ENCODE peak calls at places on chromosome 1, in four cellular contexts. Z is HL-60, T is K562, B is GM12878. P is an unnamed sample.

GRCh38 chr1:61426884-61427283 is 298.1 kb downstream of the TM2D1 start:
- DNase-seq in Z (no peak), T (no peak), B (no peak), P (no peak)

GRCh38 chr1:244347942-244348341 is 103.8 kb downstream of the ADSS2 start:
- DNase-seq in Z (no peak), T (no peak), B (no peak), P (no peak)

GRCh38 chr1:153626477-153626928 is 802 bp downstream of the S100A13 start:
- DNase-seq in Z (no peak), T (no peak), B (no peak), P (no peak)

GRCh38 chr1:62384276-62385005 is 52.4 kb upstream of the USP1 start:
- DNase-seq in Z (no peak), T (no peak), B (no peak), P (no peak)

GRCh38 chr1:53377438-53377841 is 49.6 kb upstream of the LRP8 start:
- DNase-seq in Z (no peak), T (no peak), B (no peak), P (no peak)

GRCh38 chr1:39969048-39969447 is 14.1 kb downstream of the MFSD2A start:
- DNase-seq in Z (no peak), T (no peak), B (no peak), P (no peak)

GRCh38 chr1:39952359-39953110 is 2.4 kb upstream of the MFSD2A start:
- DNase-seq in Z (no peak), T (no peak), B (no peak), P (no peak)

GRCh38 chr1:227544677-227545076 is 18.7 kb upstream of the ZNF678 start:
- DNase-seq in Z (no peak), T (no peak), B (no peak), P (no peak)

GRCh38 chr1:245222931-245223330 is 68.1 kb downstream of the KIF26B start:
- DNase-seq in Z (no peak), T (no peak), B (no peak), P (no peak)

GRCh38 chr1:28457678-28458077 is 48.2 kb upstream of the RCC1 start:
- DNase-seq in Z (no peak), T (no peak), B (no peak), P (no peak)

GRCh38 chr1:1004780-1005697 is 5.1 kb upstream of the HES4 start:
- DNase-seq in Z (peak), T (peak), B (no peak), P (no peak)

GRCh38 chr1:115067460-115067859 is 21.8 kb downstream of the TSPAN2 start:
- DNase-seq in Z (no peak), T (no peak), B (no peak), P (no peak)

DNA sequence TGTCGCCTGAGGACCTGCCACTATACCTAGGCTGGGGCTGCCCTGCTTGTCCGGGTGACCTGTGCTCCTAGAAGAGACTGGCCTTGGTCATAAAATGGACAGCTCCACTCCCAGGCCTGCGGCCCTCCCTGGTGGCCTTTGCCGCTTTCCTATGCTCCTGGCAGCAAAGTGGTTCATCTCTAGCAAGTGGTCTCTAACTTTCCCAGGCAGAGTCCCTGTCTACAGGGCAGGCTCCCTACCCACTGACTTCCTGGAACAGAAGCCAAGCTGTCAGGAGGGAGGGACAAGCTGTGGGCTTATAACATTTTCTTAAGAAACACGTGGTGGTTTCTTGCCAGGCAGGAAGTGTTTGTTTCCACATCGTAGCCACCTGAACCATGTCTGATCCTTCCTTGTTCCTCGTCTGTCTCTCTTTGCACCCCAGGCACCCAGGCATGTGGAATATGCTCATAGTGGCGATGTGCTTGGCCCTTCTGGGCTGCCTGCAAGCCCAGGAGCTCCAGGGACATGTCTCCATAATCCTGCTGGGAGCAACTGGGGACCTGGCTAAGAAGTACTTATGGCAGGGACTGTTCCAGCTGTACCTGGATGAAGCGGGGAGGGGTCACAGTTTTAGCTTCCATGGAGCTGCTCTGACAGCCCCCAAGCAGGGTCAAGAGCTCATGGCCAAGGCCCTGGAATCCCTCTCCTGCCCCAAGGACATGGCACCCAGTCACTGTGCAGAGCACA is 10.1 kb downstream of the H6PD start:
- DNase-seq in Z (peak), T (no peak), B (no peak), P (no peak)
- TF ChIP-seq POLR2AphosphoS5 in Z (peak), T (no peak), B (no peak), P (no peak)

GRCh38 chr1:235404190-235404589 is 37.0 kb downstream of the TBCE start:
- DNase-seq in Z (no peak), T (no peak), B (no peak), P (no peak)
- TF ChIP-seq SPI1 in Z (no peak), T (no peak), B (no peak), P (no peak)

GRCh38 chr1:117681093-117681950 is 75.5 kb downstream of the TENT5C start:
- DNase-seq in Z (no peak), T (peak), B (no peak), P (no peak)
- TF ChIP-seq POLR2AphosphoS5 in Z (no peak), T (no peak), B (no peak), P (no peak)

GRCh38 chr1:64757213-64757612 is 12.3 kb downstream of the RAVER2 start:
- DNase-seq in Z (no peak), T (peak), B (no peak), P (no peak)

GRCh38 chr1:64756770-64757169 is 11.9 kb downstream of the RAVER2 start:
- DNase-seq in Z (no peak), T (no peak), B (no peak), P (no peak)

GRCh38 chr1:64758233-64758632 is 13.4 kb downstream of the RAVER2 start:
- DNase-seq in Z (no peak), T (no peak), B (no peak), P (no peak)

GRCh38 chr1:64754166-64754565 is 9.3 kb downstream of the RAVER2 start:
- DNase-seq in Z (no peak), T (no peak), B (no peak), P (no peak)

GRCh38 chr1:64755356-64755755 is 10.5 kb downstream of the RAVER2 start:
- DNase-seq in Z (no peak), T (no peak), B (no peak), P (no peak)
- TF ChIP-seq SPI1 in Z (no peak), T (no peak), B (no peak), P (no peak)

GRCh38 chr1:229563701-229564100 is 5.2 kb upstream of the ABCB10 start:
- DNase-seq in Z (no peak), T (no peak), B (no peak), P (no peak)
- TF ChIP-seq POLR2AphosphoS5 in Z (no peak), T (no peak), B (no peak), P (no peak)

GRCh38 chr1:184673305-184673704 is 81.4 kb downstream of the EDEM3 start:
- DNase-seq in Z (no peak), T (no peak), B (no peak), P (no peak)
- TF ChIP-seq SPI1 in Z (no peak), T (no peak), B (no peak), P (no peak)

DNA sequence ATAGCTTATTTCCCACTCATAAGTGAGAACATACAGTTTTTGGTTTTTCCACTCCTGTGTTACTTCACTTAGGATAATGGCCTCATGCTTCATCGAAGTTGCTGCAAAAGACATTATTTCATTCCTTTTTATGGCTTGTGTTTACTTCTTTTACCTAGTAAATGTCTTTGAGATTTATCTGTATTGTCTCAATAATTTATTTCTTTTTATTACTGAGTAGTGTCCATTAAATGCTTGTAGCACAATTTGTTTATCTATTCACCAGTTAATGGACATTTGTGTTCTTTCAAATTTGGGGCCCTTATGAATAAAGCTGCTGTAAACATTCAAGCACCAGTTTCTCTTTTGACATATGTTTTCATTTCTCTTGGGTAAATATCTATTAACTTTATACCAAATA is 86.0 kb downstream of the UCHL5 start:
- DNase-seq in Z (no peak), T (no peak), B (no peak), P (no peak)
- TF ChIP-seq POLR2AphosphoS5 in Z (no peak), T (no peak), B (no peak), P (no peak)

GRCh38 chr1:161486806-161487482 is 18.3 kb upstream of the FCGR2A start:
- DNase-seq in Z (peak), T (peak), B (peak), P (peak)
- TF ChIP-seq SPI1 in Z (no peak), T (no peak), B (no peak), P (no peak)

GRCh38 chr1:45359882-45360513 is 19.8 kb upstream of the MUTYH start:
- DNase-seq in Z (peak), T (peak), B (no peak), P (no peak)
- TF ChIP-seq POLR2AphosphoS5 in Z (no peak), T (no peak), B (no peak), P (no peak)

GRCh38 chr1:109255673-109256072 is 6.3 kb downstream of the CELSR2 start:
- DNase-seq in Z (no peak), T (no peak), B (no peak), P (no peak)

GRCh38 chr1:109252893-109253802 is 3.8 kb downstream of the CELSR2 start:
- DNase-seq in Z (no peak), T (no peak), B (no peak), P (peak)

GRCh38 chr1:109254621-109255096 is 5.3 kb downstream of the CELSR2 start:
- DNase-seq in Z (no peak), T (peak), B (no peak), P (no peak)

GRCh38 chr1:109255097-109255651 is 5.8 kb downstream of the CELSR2 start:
- DNase-seq in Z (no peak), T (no peak), B (no peak), P (no peak)

GRCh38 chr1:109253803-109254620 is 4.7 kb downstream of the CELSR2 start:
- DNase-seq in Z (no peak), T (peak), B (no peak), P (peak)
- TF ChIP-seq SPI1 in Z (no peak), T (no peak), B (no peak), P (no peak)

P was measured in GM12891.